ENCODE peak calls at places on chromosome 4, in five cellular contexts. A is nephron progenitor cell; Q is stimulated activated CD4-positive, alpha-beta T cell treated with anti-CD3 and anti-CD28 coated beads, Interleukin-15, amount 100 ng/mL, for 24 hours; K is AG10803; V is aorta. N is an unnamed sample.

GRCh38 chr4:7852568-7853185 is 87.0 kb downstream of the AFAP1 start:
- DNase-seq in A (no peak), V (no peak), Q (peak), K (no peak), N (no peak)

GRCh38 chr4:123804171-123804721 is 407.7 kb downstream of the SPRY1 start:
- DNase-seq in Q (no peak), K (no peak), V (no peak), A (no peak), N (no peak)

GRCh38 chr4:54550415-54551171 is 107.2 kb upstream of the KIT start:
- DNase-seq in V (no peak), Q (no peak), K (peak), A (no peak), N (no peak)

GRCh38 chr4:54971474-54971950 is 153.9 kb downstream of the KDR start:
- DNase-seq in K (peak), V (no peak), A (peak), Q (no peak), N (peak)

GRCh38 chr4:43456383-43456782 is 563.9 kb downstream of the GRXCR1 start:
- DNase-seq in K (peak), Q (no peak), A (no peak), V (no peak), N (peak)

GRCh38 chr4:26061248-26061986 is 147.4 kb downstream of the SMIM20 start:
- DNase-seq in V (no peak), A (peak), K (no peak), Q (peak), N (peak)

GRCh38 chr4:176906693-176907092 is 114.0 kb upstream of the VEGFC start:
- DNase-seq in Q (no peak), V (no peak), K (no peak), A (no peak), N (no peak)

GRCh38 chr4:48193921-48194320 is 59.9 kb upstream of the TXK start:
- DNase-seq in Q (no peak), A (no peak), K (no peak), V (no peak), N (no peak)

GRCh38 chr4:173214661-173215060 is 46.0 kb downstream of the GALNT7 start:
- DNase-seq in K (peak), Q (no peak), V (no peak), A (no peak), N (peak)

GRCh38 chr4:154961263-154961662 is 180.2 kb downstream of the RBM46 start:
- DNase-seq in K (no peak), A (no peak), V (no peak), Q (no peak), N (no peak)

GRCh38 chr4:162865102-162865501 is 301.6 kb downstream of the NAF1 start:
- DNase-seq in K (no peak), Q (no peak), V (no peak), A (no peak), N (no peak)

GRCh38 chr4:72677886-72678285 is 108.9 kb upstream of the ADAMTS3 start:
- DNase-seq in A (no peak), K (no peak), Q (no peak), V (no peak), N (no peak)

GRCh38 chr4:55029838-55030503 is 95.4 kb downstream of the KDR start:
- DNase-seq in Q (no peak), V (no peak), A (no peak), K (no peak), N (no peak)

GRCh38 chr4:137278431-137278830 is 253.9 kb downstream of the PCDH18 start:
- DNase-seq in K (no peak), V (no peak), Q (no peak), A (no peak), N (peak)

GRCh38 chr4:71711044-71711984 is 72.6 kb downstream of the GC start:
- DNase-seq in K (no peak), V (no peak), A (no peak), Q (no peak), N (no peak)

GRCh38 chr4:25750874-25751273 is 95.2 kb downstream of the SLC34A2 start:
- DNase-seq in V (no peak), A (no peak), Q (no peak), K (no peak), N (no peak)

GRCh38 chr4:118869808-118870342 is 18.8 kb upstream of the SYNPO2 start:
- DNase-seq in V (no peak), K (peak), Q (no peak), A (no peak), N (peak)

GRCh38 chr4:24778427-24779225 is 16.7 kb upstream of the SOD3 start:
- DNase-seq in A (no peak), Q (no peak), K (peak), V (no peak), N (peak)

GRCh38 chr4:32986236-32986635 is 2266.1 kb downstream of the PCDH7 start:
- DNase-seq in Q (no peak), K (no peak), V (no peak), A (no peak), N (no peak)

GRCh38 chr4:91426725-91427124 is 877.0 kb upstream of the GRID2 start:
- DNase-seq in V (no peak), A (no peak), K (no peak), Q (no peak), N (no peak)

GRCh38 chr4:3519468-3520264 is 12.6 kb downstream of the LRPAP1 start:
- DNase-seq in V (peak), A (no peak), K (no peak), Q (no peak), N (no peak)